ENCODE peak calls at places on chromosomes 7 and 10, in seven cellular contexts. Y is CD8-positive, alpha-beta memory T cell; B is sigmoid colon; G is fibroblast of lung; H is IMR-90; P is left ventricle myocardium inferior; Q is aorta. U is an unnamed sample.

GRCh38 chr7:142110638-142111037 is 880 bp upstream of the MGAM2 start:
- DNase-seq in P (no peak), H (no peak), B (no peak), Y (no peak), G (no peak), Q (no peak), U (no peak)

GRCh38 chr7:29194594-29195417 is at the start of gene CHN2:
- DNase-seq in H (no peak), Q (peak; percentile 81), Y (peak; percentile 15), P (peak; percentile 51), B (peak; percentile 80), G (peak; percentile 36), U (peak; percentile 77)

GRCh38 chr7:44167920-44168319 is 21.3 kb downstream of the GCK start:
- DNase-seq in H (no peak), Y (no peak), P (no peak), Q (no peak), G (no peak), B (no peak), U (no peak)

GRCh38 chr7:130063036-130063435 is 7.3 kb upstream of the KLHDC10 start:
- DNase-seq in H (peak; percentile 31), Q (peak; percentile 59), B (no peak), G (no peak), P (no peak), Y (peak; percentile 55), U (peak; percentile 69)

GRCh38 chr10:114083040-114083439 is 39.4 kb downstream of the ADRB1 start:
- DNase-seq in B (no peak), H (no peak), Q (no peak), P (no peak), G (no peak), Y (no peak), U (no peak)

GRCh38 chr10:96843823-96844222 is 11.7 kb downstream of the LCOR start:
- DNase-seq in H (no peak), G (no peak), P (no peak), Y (no peak), B (no peak), Q (no peak), U (no peak)

GRCh38 chr7:98324782-98325181 is 43.3 kb downstream of the BRI3 start:
- DNase-seq in G (no peak), H (no peak), B (no peak), Q (no peak), P (no peak), Y (no peak), U (no peak)

GRCh38 chr10:23070819-23071218 is 24.6 kb upstream of the MSRB2 start:
- DNase-seq in H (no peak), Y (no peak), B (no peak), P (no peak), Q (no peak), G (no peak), U (no peak)

GRCh38 chr7:116787881-116788280 is 74.5 kb upstream of the CAPZA2 start:
- DNase-seq in Y (no peak), H (no peak), G (no peak), P (no peak), B (no peak), Q (no peak), U (no peak)

GRCh38 chr10:4673279-4674040 is 152.5 kb upstream of the AKR1E2 start:
- DNase-seq in P (no peak), B (no peak), Y (no peak), H (no peak), G (peak; percentile 53), Q (no peak), U (no peak)
- H3K4me1 ChIP-seq in P (peaks cover 11% of the 10 kb centered on the region), B (peaks cover 15% of the 10 kb centered on the region), Y (no peaks in the 10 kb centered on the region), H (peaks cover 11% of the 10 kb centered on the region), G (no peaks in the 10 kb centered on the region), Q (peaks cover 2% of the 10 kb centered on the region), U (peaks cover 4% of the 10 kb centered on the region)

GRCh38 chr10:110179220-110179619 is 28.2 kb upstream of the MXI1 start:
- DNase-seq in Q (no peak), P (no peak), H (no peak), B (no peak), G (no peak), Y (no peak), U (no peak)

GRCh38 chr10:110175406-110175805 is 32.0 kb upstream of the MXI1 start:
- DNase-seq in G (peak; percentile 47), P (no peak), H (peak; percentile 35), B (no peak), Y (no peak), Q (no peak), U (no peak)

GRCh38 chr10:110176626-110177025 is 30.8 kb upstream of the MXI1 start:
- DNase-seq in H (no peak), Y (no peak), B (no peak), Q (no peak), G (peak; percentile 7), P (no peak), U (no peak)

GRCh38 chr10:110174201-110174600 is 33.2 kb upstream of the MXI1 start:
- DNase-seq in Y (no peak), G (no peak), H (no peak), B (no peak), Q (no peak), P (no peak), U (no peak)

GRCh38 chr10:110176122-110176521 is 31.3 kb upstream of the MXI1 start:
- DNase-seq in G (no peak), Y (no peak), Q (no peak), B (no peak), P (no peak), H (no peak), U (peak; percentile 51)
- H3K4me3 ChIP-seq in G (no peak overlapping the region), Y (no peak overlapping the region), Q (no peak overlapping the region), B (no peak overlapping the region), P (peak overlapping the region; percentile 36), H (no peak overlapping the region), U (no peak overlapping the region)

GRCh38 chr7:4798706-4799235 is 23.3 kb downstream of the AP5Z1 start:
- DNase-seq in P (no peak), B (no peak), Y (no peak), H (no peak), Q (no peak), G (no peak), U (no peak)
- H3K4me1 ChIP-seq in P (peaks cover 23% of the 10 kb centered on the region), B (no peaks in the 10 kb centered on the region), Y (no peaks in the 10 kb centered on the region), H (no peaks in the 10 kb centered on the region), Q (no peaks in the 10 kb centered on the region), G (no peaks in the 10 kb centered on the region), U (no peaks in the 10 kb centered on the region)

GRCh38 chr7:38978474-38978873 is 765 bp downstream of the POU6F2 start:
- DNase-seq in B (no peak), H (no peak), G (no peak), Q (no peak), Y (no peak), P (no peak), U (no peak)
- H3K4me3 ChIP-seq in B (no peak overlapping the region), H (no peak overlapping the region), G (no peak overlapping the region), Q (no peak overlapping the region), Y (no peak overlapping the region), P (no peak overlapping the region), U (no peak overlapping the region)